ENCODE peak calls at places on chromosomes 11 and 22, in ten cellular contexts. One of them, this sample, is unnamed.

GRCh38 chr11:124837491-124837856 is 27.8 kb upstream of the ROBO3 start:
- DNase-seq in tibial nerve: peak
- DNase-seq in thoracic aorta: no peak
- DNase-seq in OCI-LY7: peak
- DNase-seq in left ventricle myocardium inferior: no peak
- DNase-seq in transverse colon: no peak
- DNase-seq in brain microvascular endothelial cell: peak
- DNase-seq in mammary epithelial cell: peak
- DNase-seq in GM23338: peak
- DNase-seq in endothelial cell of umbilical vein: peak
- DNase-seq in this sample: peak

GRCh38 chr22:40024201-40025061 is 29.7 kb downstream of the FAM83F start:
- DNase-seq in tibial nerve: peak
- DNase-seq in thoracic aorta: no peak
- DNase-seq in OCI-LY7: peak
- DNase-seq in left ventricle myocardium inferior: peak
- DNase-seq in transverse colon: peak
- DNase-seq in brain microvascular endothelial cell: peak
- DNase-seq in mammary epithelial cell: peak
- DNase-seq in GM23338: peak
- DNase-seq in endothelial cell of umbilical vein: peak
- DNase-seq in this sample: peak

GRCh38 chr11:115275045-115275444 is 229.2 kb downstream of the CADM1 start:
- DNase-seq in tibial nerve: no peak
- DNase-seq in thoracic aorta: no peak
- DNase-seq in OCI-LY7: no peak
- DNase-seq in left ventricle myocardium inferior: no peak
- DNase-seq in transverse colon: no peak
- DNase-seq in brain microvascular endothelial cell: no peak
- DNase-seq in mammary epithelial cell: no peak
- DNase-seq in GM23338: no peak
- DNase-seq in endothelial cell of umbilical vein: no peak
- DNase-seq in this sample: no peak

GRCh38 chr22:49087716-49088660 is 739.7 kb downstream of the BRD1 start:
- DNase-seq in tibial nerve: no peak
- DNase-seq in thoracic aorta: no peak
- DNase-seq in OCI-LY7: no peak
- DNase-seq in left ventricle myocardium inferior: no peak
- DNase-seq in transverse colon: no peak
- DNase-seq in brain microvascular endothelial cell: no peak
- DNase-seq in mammary epithelial cell: no peak
- DNase-seq in GM23338: no peak
- DNase-seq in endothelial cell of umbilical vein: no peak
- DNase-seq in this sample: no peak

GRCh38 chr22:46074771-46075551 is 75.4 kb upstream of the PPARA start:
- DNase-seq in tibial nerve: no peak
- DNase-seq in thoracic aorta: no peak
- DNase-seq in OCI-LY7: no peak
- DNase-seq in left ventricle myocardium inferior: peak
- DNase-seq in transverse colon: peak
- DNase-seq in brain microvascular endothelial cell: no peak
- DNase-seq in mammary epithelial cell: peak
- DNase-seq in GM23338: peak
- DNase-seq in endothelial cell of umbilical vein: no peak
- DNase-seq in this sample: no peak

GRCh38 chr11:76277298-76278175 is 71.2 kb upstream of the WNT11 start:
- DNase-seq in tibial nerve: no peak
- DNase-seq in thoracic aorta: no peak
- DNase-seq in OCI-LY7: peak
- DNase-seq in left ventricle myocardium inferior: no peak
- DNase-seq in transverse colon: no peak
- DNase-seq in brain microvascular endothelial cell: no peak
- DNase-seq in mammary epithelial cell: no peak
- DNase-seq in GM23338: peak
- DNase-seq in endothelial cell of umbilical vein: no peak
- DNase-seq in this sample: no peak

GRCh38 chr22:19891350-19892248 is 36.9 kb upstream of the GNB1L start:
- DNase-seq in tibial nerve: no peak
- DNase-seq in thoracic aorta: no peak
- DNase-seq in OCI-LY7: peak
- DNase-seq in left ventricle myocardium inferior: no peak
- DNase-seq in transverse colon: no peak
- DNase-seq in brain microvascular endothelial cell: peak
- DNase-seq in mammary epithelial cell: peak
- DNase-seq in GM23338: peak
- DNase-seq in endothelial cell of umbilical vein: peak
- DNase-seq in this sample: peak

GRCh38 chr11:72423840-72424239 is 10.5 kb downstream of the CLPB start:
- DNase-seq in tibial nerve: no peak
- DNase-seq in thoracic aorta: no peak
- DNase-seq in OCI-LY7: no peak
- DNase-seq in left ventricle myocardium inferior: no peak
- DNase-seq in transverse colon: no peak
- DNase-seq in brain microvascular endothelial cell: no peak
- DNase-seq in mammary epithelial cell: no peak
- DNase-seq in GM23338: no peak
- DNase-seq in endothelial cell of umbilical vein: no peak
- DNase-seq in this sample: no peak

GRCh38 chr22:28798810-28799124 is 1.6 kb downstream of the XBP1 start:
- DNase-seq in tibial nerve: no peak
- DNase-seq in thoracic aorta: no peak
- DNase-seq in OCI-LY7: no peak
- DNase-seq in left ventricle myocardium inferior: no peak
- DNase-seq in transverse colon: no peak
- DNase-seq in brain microvascular endothelial cell: peak
- DNase-seq in mammary epithelial cell: no peak
- DNase-seq in GM23338: no peak
- DNase-seq in endothelial cell of umbilical vein: no peak
- DNase-seq in this sample: no peak

GRCh38 chr11:112881461-112881860 is 79.8 kb upstream of the NCAM1 start:
- DNase-seq in tibial nerve: no peak
- DNase-seq in thoracic aorta: peak
- DNase-seq in OCI-LY7: no peak
- DNase-seq in left ventricle myocardium inferior: peak
- DNase-seq in transverse colon: peak
- DNase-seq in brain microvascular endothelial cell: no peak
- DNase-seq in mammary epithelial cell: peak
- DNase-seq in GM23338: peak
- DNase-seq in endothelial cell of umbilical vein: no peak
- DNase-seq in this sample: peak

GRCh38 chr22:18996376-18996900 is 60.3 kb upstream of the PRODH start:
- DNase-seq in tibial nerve: no peak
- DNase-seq in thoracic aorta: no peak
- DNase-seq in OCI-LY7: no peak
- DNase-seq in left ventricle myocardium inferior: no peak
- DNase-seq in transverse colon: no peak
- DNase-seq in brain microvascular endothelial cell: no peak
- DNase-seq in mammary epithelial cell: no peak
- DNase-seq in GM23338: no peak
- DNase-seq in endothelial cell of umbilical vein: no peak
- DNase-seq in this sample: no peak

GRCh38 chr22:32861330-32861729 is 59.8 kb downstream of the TIMP3 start:
- DNase-seq in tibial nerve: no peak
- DNase-seq in thoracic aorta: no peak
- DNase-seq in OCI-LY7: no peak
- DNase-seq in left ventricle myocardium inferior: no peak
- DNase-seq in transverse colon: no peak
- DNase-seq in brain microvascular endothelial cell: no peak
- DNase-seq in mammary epithelial cell: no peak
- DNase-seq in GM23338: no peak
- DNase-seq in endothelial cell of umbilical vein: no peak
- DNase-seq in this sample: no peak

GRCh38 chr22:32864596-32864995 is 63.1 kb downstream of the TIMP3 start:
- DNase-seq in tibial nerve: no peak
- DNase-seq in thoracic aorta: no peak
- DNase-seq in OCI-LY7: no peak
- DNase-seq in left ventricle myocardium inferior: no peak
- DNase-seq in transverse colon: no peak
- DNase-seq in brain microvascular endothelial cell: no peak
- DNase-seq in mammary epithelial cell: no peak
- DNase-seq in GM23338: no peak
- DNase-seq in endothelial cell of umbilical vein: no peak
- DNase-seq in this sample: no peak

GRCh38 chr22:32862083-32862482 is 60.6 kb downstream of the TIMP3 start:
- DNase-seq in tibial nerve: no peak
- DNase-seq in thoracic aorta: no peak
- DNase-seq in OCI-LY7: no peak
- DNase-seq in left ventricle myocardium inferior: no peak
- DNase-seq in transverse colon: no peak
- DNase-seq in brain microvascular endothelial cell: no peak
- DNase-seq in mammary epithelial cell: no peak
- DNase-seq in GM23338: no peak
- DNase-seq in endothelial cell of umbilical vein: no peak
- DNase-seq in this sample: no peak

GRCh38 chr22:32862936-32863661 is 61.6 kb downstream of the TIMP3 start:
- DNase-seq in tibial nerve: no peak
- DNase-seq in thoracic aorta: no peak
- DNase-seq in OCI-LY7: no peak
- DNase-seq in left ventricle myocardium inferior: no peak
- DNase-seq in transverse colon: no peak
- DNase-seq in brain microvascular endothelial cell: no peak
- DNase-seq in mammary epithelial cell: no peak
- DNase-seq in GM23338: no peak
- DNase-seq in endothelial cell of umbilical vein: no peak
- DNase-seq in this sample: no peak

GRCh38 chr22:32864041-32864440 is 62.5 kb downstream of the TIMP3 start:
- DNase-seq in tibial nerve: no peak
- DNase-seq in thoracic aorta: no peak
- DNase-seq in OCI-LY7: no peak
- DNase-seq in left ventricle myocardium inferior: no peak
- DNase-seq in transverse colon: no peak
- DNase-seq in brain microvascular endothelial cell: no peak
- DNase-seq in mammary epithelial cell: no peak
- DNase-seq in GM23338: no peak
- DNase-seq in endothelial cell of umbilical vein: no peak
- DNase-seq in this sample: no peak
- H3K27ac ChIP-seq in tibial nerve: no peak
- H3K27ac ChIP-seq in thoracic aorta: no peak
- H3K27ac ChIP-seq in OCI-LY7: no peak
- H3K27ac ChIP-seq in left ventricle myocardium inferior: peak
- H3K27ac ChIP-seq in transverse colon: no peak
- H3K27ac ChIP-seq in brain microvascular endothelial cell: no peak
- H3K27ac ChIP-seq in mammary epithelial cell: no peak
- H3K27ac ChIP-seq in GM23338: no peak
- H3K27ac ChIP-seq in endothelial cell of umbilical vein: no peak
- H3K27ac ChIP-seq in this sample: no peak

GRCh38 chr11:79363861-79364378 is 76.9 kb downstream of the TENM4 start:
- DNase-seq in tibial nerve: no peak
- DNase-seq in thoracic aorta: no peak
- DNase-seq in OCI-LY7: no peak
- DNase-seq in left ventricle myocardium inferior: no peak
- DNase-seq in transverse colon: no peak
- DNase-seq in brain microvascular endothelial cell: no peak
- DNase-seq in mammary epithelial cell: peak
- DNase-seq in GM23338: no peak
- DNase-seq in endothelial cell of umbilical vein: no peak
- DNase-seq in this sample: peak

GRCh38 chr11:79362358-79362757 is 78.5 kb downstream of the TENM4 start:
- DNase-seq in tibial nerve: no peak
- DNase-seq in thoracic aorta: no peak
- DNase-seq in OCI-LY7: no peak
- DNase-seq in left ventricle myocardium inferior: no peak
- DNase-seq in transverse colon: no peak
- DNase-seq in brain microvascular endothelial cell: no peak
- DNase-seq in mammary epithelial cell: no peak
- DNase-seq in GM23338: no peak
- DNase-seq in endothelial cell of umbilical vein: no peak
- DNase-seq in this sample: no peak

GRCh38 chr11:79363261-79363660 is 77.6 kb downstream of the TENM4 start:
- DNase-seq in tibial nerve: no peak
- DNase-seq in thoracic aorta: no peak
- DNase-seq in OCI-LY7: no peak
- DNase-seq in left ventricle myocardium inferior: no peak
- DNase-seq in transverse colon: no peak
- DNase-seq in brain microvascular endothelial cell: no peak
- DNase-seq in mammary epithelial cell: peak
- DNase-seq in GM23338: no peak
- DNase-seq in endothelial cell of umbilical vein: no peak
- DNase-seq in this sample: peak

GRCh38 chr11:79366218-79366617 is 74.6 kb downstream of the TENM4 start:
- DNase-seq in tibial nerve: no peak
- DNase-seq in thoracic aorta: no peak
- DNase-seq in OCI-LY7: no peak
- DNase-seq in left ventricle myocardium inferior: no peak
- DNase-seq in transverse colon: no peak
- DNase-seq in brain microvascular endothelial cell: no peak
- DNase-seq in mammary epithelial cell: peak
- DNase-seq in GM23338: no peak
- DNase-seq in endothelial cell of umbilical vein: no peak
- DNase-seq in this sample: no peak

DNA sequence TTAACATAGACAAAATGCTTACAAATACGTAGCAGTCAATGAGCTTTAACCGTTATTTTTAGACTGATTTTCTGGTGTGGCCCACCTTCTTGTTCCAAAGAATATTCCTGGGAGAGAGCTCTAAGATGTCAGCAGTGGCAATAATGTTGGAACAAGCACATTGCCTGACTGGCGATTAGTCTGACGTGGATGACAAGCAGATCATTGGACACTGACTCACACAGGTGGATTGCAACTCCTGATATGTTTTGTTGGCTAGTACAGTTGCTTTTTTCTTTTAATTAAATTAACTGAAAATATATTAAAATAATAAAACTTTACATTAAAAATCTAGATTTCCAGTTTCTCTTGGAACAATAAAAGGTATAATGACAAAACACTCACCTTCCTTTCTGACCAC is 78.0 kb downstream of the TENM4 start:
- DNase-seq in tibial nerve: no peak
- DNase-seq in thoracic aorta: no peak
- DNase-seq in OCI-LY7: no peak
- DNase-seq in left ventricle myocardium inferior: no peak
- DNase-seq in transverse colon: no peak
- DNase-seq in brain microvascular endothelial cell: no peak
- DNase-seq in mammary epithelial cell: peak
- DNase-seq in GM23338: no peak
- DNase-seq in endothelial cell of umbilical vein: no peak
- DNase-seq in this sample: peak
- TF ChIP-seq CTCF in tibial nerve: no peak
- TF ChIP-seq CTCF in thoracic aorta: no peak
- TF ChIP-seq CTCF in OCI-LY7: no peak
- TF ChIP-seq CTCF in left ventricle myocardium inferior: no peak
- TF ChIP-seq CTCF in transverse colon: no peak
- TF ChIP-seq CTCF in brain microvascular endothelial cell: no peak
- TF ChIP-seq CTCF in mammary epithelial cell: no peak
- TF ChIP-seq CTCF in GM23338: no peak
- TF ChIP-seq CTCF in endothelial cell of umbilical vein: no peak
- TF ChIP-seq CTCF in this sample: no peak

GRCh38 chr11:44833869-44834452 is 107.2 kb downstream of the TSPAN18 start:
- DNase-seq in tibial nerve: no peak
- DNase-seq in thoracic aorta: no peak
- DNase-seq in OCI-LY7: no peak
- DNase-seq in left ventricle myocardium inferior: no peak
- DNase-seq in transverse colon: no peak
- DNase-seq in brain microvascular endothelial cell: no peak
- DNase-seq in mammary epithelial cell: no peak
- DNase-seq in GM23338: peak
- DNase-seq in endothelial cell of umbilical vein: no peak
- DNase-seq in this sample: peak
- H3K27ac ChIP-seq in tibial nerve: no peak
- H3K27ac ChIP-seq in thoracic aorta: no peak
- H3K27ac ChIP-seq in OCI-LY7: no peak
- H3K27ac ChIP-seq in left ventricle myocardium inferior: peak
- H3K27ac ChIP-seq in transverse colon: peak
- H3K27ac ChIP-seq in brain microvascular endothelial cell: no peak
- H3K27ac ChIP-seq in mammary epithelial cell: no peak
- H3K27ac ChIP-seq in GM23338: peak
- H3K27ac ChIP-seq in endothelial cell of umbilical vein: no peak
- H3K27ac ChIP-seq in this sample: no peak

GRCh38 chr11:128776434-128777284 is 82.8 kb downstream of the FLI1 start:
- DNase-seq in tibial nerve: no peak
- DNase-seq in thoracic aorta: no peak
- DNase-seq in OCI-LY7: peak
- DNase-seq in left ventricle myocardium inferior: peak
- DNase-seq in transverse colon: no peak
- DNase-seq in brain microvascular endothelial cell: peak
- DNase-seq in mammary epithelial cell: no peak
- DNase-seq in GM23338: peak
- DNase-seq in endothelial cell of umbilical vein: no peak
- DNase-seq in this sample: no peak
- TF ChIP-seq CTCF in tibial nerve: peak
- TF ChIP-seq CTCF in thoracic aorta: peak
- TF ChIP-seq CTCF in OCI-LY7: peak
- TF ChIP-seq CTCF in left ventricle myocardium inferior: peak
- TF ChIP-seq CTCF in transverse colon: peak
- TF ChIP-seq CTCF in brain microvascular endothelial cell: peak
- TF ChIP-seq CTCF in mammary epithelial cell: no peak
- TF ChIP-seq CTCF in GM23338: peak
- TF ChIP-seq CTCF in endothelial cell of umbilical vein: peak
- TF ChIP-seq CTCF in this sample: no peak

This sample was measured in RWPE1.